ENCODE peak calls at places on chromosomes 11 and 22, in six cellular contexts. B is pancreas, I is breast epithelium, K is A549, X is suprapubic skin, L is keratinocyte. F is an unnamed sample.
A peak's percentile ranks its signal among the peaks of the same experiment; 100 is the strongest.

GRCh38 chr11:118939948-118940598 is 14.3 kb upstream of the BCL9L start:
- DNase-seq in B (no peak), I (no peak), K (no peak), X (no peak), L (no peak), F (no peak)

GRCh38 chr22:27349456-27349855 is 452.1 kb downstream of the MN1 start:
- DNase-seq in B (no peak), I (no peak), K (no peak), X (no peak), L (no peak), F (no peak)

GRCh38 chr22:39219071-39220050 is 25.4 kb downstream of the PDGFB start:
- DNase-seq in B (peak; percentile 10), I (no peak), K (peak; percentile 24), X (peak; percentile 52), L (no peak), F (no peak)

GRCh38 chr11:57158582-57158981 is 23.2 kb upstream of the LRRC55 start:
- DNase-seq in B (no peak), I (no peak), K (no peak), X (no peak), L (no peak), F (no peak)

GRCh38 chr11:68831124-68831523 is 10.6 kb downstream of the CPT1A start:
- DNase-seq in B (peak; percentile 58), I (no peak), K (no peak), X (no peak), L (no peak), F (no peak)

GRCh38 chr11:74989269-74989655 is 529 bp downstream of the NEU3 start:
- DNase-seq in B (no peak), I (no peak), K (peak; percentile 2), X (no peak), L (no peak), F (no peak)

GRCh38 chr11:61532136-61533038 is 23.8 kb downstream of the LRRC10B start:
- DNase-seq in B (no peak), I (no peak), K (peak; percentile 49), X (no peak), L (no peak), F (no peak)

GRCh38 chr11:85086511-85087284 is 540.4 kb downstream of the DLG2 start:
- DNase-seq in B (no peak), I (no peak), K (no peak), X (no peak), L (peak; percentile 36), F (peak; percentile 6)

GRCh38 chr11:5994791-5995190 is 8.0 kb upstream of the OR52L1 start:
- DNase-seq in B (no peak), I (no peak), K (no peak), X (no peak), L (no peak), F (no peak)

GRCh38 chr11:90874971-90875370 is 652.1 kb upstream of the CHORDC1 start:
- DNase-seq in B (no peak), I (no peak), K (no peak), X (no peak), L (no peak), F (peak; percentile 66)

GRCh38 chr11:64990222-64990918 is 6.4 kb downstream of the BATF2 start:
- DNase-seq in B (no peak), I (no peak), K (no peak), X (no peak), L (no peak), F (no peak)

GRCh38 chr11:66866007-66866406 is 9.1 kb downstream of the LRFN4 start:
- DNase-seq in B (no peak), I (no peak), K (no peak), X (no peak), L (no peak), F (no peak)

GRCh38 chr11:20672575-20672974 is 3.2 kb downstream of the NELL1 start:
- DNase-seq in B (no peak), I (no peak), K (peak; percentile 20), X (no peak), L (no peak), F (no peak)

GRCh38 chr11:29119116-29119515 is 897.7 kb downstream of the KCNA4 start:
- DNase-seq in B (no peak), I (no peak), K (no peak), X (no peak), L (no peak), F (no peak)

GRCh38 chr11:17476317-17477083 is at the start of gene ABCC8:
- DNase-seq in B (no peak), I (no peak), K (peak; percentile 22), X (no peak), L (no peak), F (no peak)

GRCh38 chr11:35274909-35275807 is 136.2 kb downstream of the CD44 start:
- DNase-seq in B (peak; percentile 85), I (peak; percentile 81), K (peak; percentile 45), X (peak; percentile 79), L (no peak), F (no peak)

GRCh38 chr11:59794417-59794816 is 16.2 kb downstream of the MRPL16 start:
- DNase-seq in B (no peak), I (no peak), K (no peak), X (no peak), L (no peak), F (no peak)

GRCh38 chr11:66638177-66639065 is at the start of gene RBM4:
- DNase-seq in B (peak; percentile 99), I (peak; percentile 97), K (peak; percentile 100), X (peak; percentile 99), L (peak; percentile 98), F (peak; percentile 99)

GRCh38 chr11:95483339-95483738 is 252.3 kb upstream of the SESN3 start:
- DNase-seq in B (no peak), I (no peak), K (no peak), X (no peak), L (no peak), F (no peak)

GRCh38 chr11:3030289-3031070 is 26.7 kb downstream of the CARS1 start:
- DNase-seq in B (no peak), I (no peak), K (no peak), X (no peak), L (no peak), F (no peak)

GRCh38 chr22:39184586-39185577 is 32.4 kb upstream of the CBX7 start:
- DNase-seq in B (peak; percentile 14), I (peak; percentile 33), K (no peak), X (peak; percentile 59), L (no peak), F (no peak)

GRCh38 chr22:43240614-43241013 is 53.7 kb upstream of the TTLL12 start:
- DNase-seq in B (no peak), I (no peak), K (no peak), X (no peak), L (no peak), F (no peak)

GRCh38 chr11:11534981-11535380 is 86.8 kb downstream of the GALNT18 start:
- DNase-seq in B (no peak), I (no peak), K (no peak), X (no peak), L (no peak), F (no peak)

GRCh38 chr22:48396091-48396784 is 1431.4 kb downstream of the BRD1 start:
- DNase-seq in B (no peak), I (no peak), K (no peak), X (peak; percentile 73), L (no peak), F (no peak)

GRCh38 chr11:59923813-59924212 is 14.4 kb upstream of the OOSP1 start:
- DNase-seq in B (no peak), I (no peak), K (no peak), X (no peak), L (no peak), F (no peak)

GRCh38 chr11:67158241-67158640 is 39.2 kb downstream of the KDM2A start:
- DNase-seq in B (no peak), I (no peak), K (no peak), X (no peak), L (no peak), F (no peak)

GRCh38 chr22:48748860-48749554 is 1078.7 kb downstream of the BRD1 start:
- DNase-seq in B (no peak), I (peak; percentile 9), K (no peak), X (peak; percentile 64), L (no peak), F (no peak)

GRCh38 chr11:6613496-6613895 is 1.5 kb upstream of the TAF10 start:
- DNase-seq in B (peak; percentile 2), I (no peak), K (no peak), X (no peak), L (no peak), F (no peak)

GRCh38 chr11:69934861-69935494 is 115.8 kb upstream of the FGF3 start:
- DNase-seq in B (no peak), I (peak; percentile 53), K (peak; percentile 53), X (no peak), L (no peak), F (no peak)

GRCh38 chr11:13256216-13256615 is 21.4 kb upstream of the BMAL1 start:
- DNase-seq in B (no peak), I (no peak), K (no peak), X (no peak), L (no peak), F (no peak)

GRCh38 chr11:93279911-93280347 is 50.6 kb upstream of the DEUP1 start:
- DNase-seq in B (no peak), I (no peak), K (no peak), X (no peak), L (no peak), F (no peak)

GRCh38 chr11:93278976-93279375 is 51.6 kb upstream of the DEUP1 start:
- DNase-seq in B (no peak), I (no peak), K (no peak), X (no peak), L (no peak), F (no peak)
- H3K27ac ChIP-seq in B (no peak overlapping the region), I (no peak overlapping the region), K (no peak overlapping the region), X (no peak overlapping the region), L (no peak overlapping the region), F (no peak overlapping the region)

GRCh38 chr22:50011447-50012200 is 941 bp downstream of the IL17REL start:
- DNase-seq in B (no peak), I (no peak), K (no peak), X (no peak), L (no peak), F (no peak)

GRCh38 chr22:50012201-50013181 is at the start of gene IL17REL:
- DNase-seq in B (no peak), I (no peak), K (no peak), X (no peak), L (no peak), F (no peak)

GRCh38 chr22:50009765-50010675 is 2.5 kb downstream of the IL17REL start:
- DNase-seq in B (no peak), I (peak; percentile 67), K (no peak), X (peak; percentile 84), L (no peak), F (no peak)

GRCh38 chr22:50009251-50009650 is 3.3 kb downstream of the IL17REL start:
- DNase-seq in B (no peak), I (no peak), K (no peak), X (peak; percentile 73), L (no peak), F (no peak)

GRCh38 chr22:50010676-50011446 is 1.7 kb downstream of the IL17REL start:
- DNase-seq in B (no peak), I (no peak), K (no peak), X (no peak), L (no peak), F (no peak)
- H3K27ac ChIP-seq in B (no peak overlapping the region), I (no peak overlapping the region), K (no peak overlapping the region), X (no peak overlapping the region), L (no peak overlapping the region), F (no peak overlapping the region)

GRCh38 chr11:22703040-22703439 is 36.6 kb downstream of the GAS2 start:
- DNase-seq in B (peak; percentile 45), I (no peak), K (peak; percentile 50), X (no peak), L (peak; percentile 61), F (peak; percentile 60)
- H3K27ac ChIP-seq in B (no peak overlapping the region), I (no peak overlapping the region), K (no peak overlapping the region), X (no peak overlapping the region), L (peak overlapping the region; percentile 20), F (peak overlapping the region; percentile 50)

GRCh38 chr11:77147668-77148321 is 19.7 kb downstream of the MYO7A start:
- DNase-seq in B (no peak), I (no peak), K (no peak), X (no peak), L (no peak), F (no peak)
- H3K27ac ChIP-seq in B (no peak overlapping the region), I (no peak overlapping the region), K (no peak overlapping the region), X (no peak overlapping the region), L (no peak overlapping the region), F (no peak overlapping the region)